ENCODE peak calls at places on chromosomes 5 and 9, in seven cellular contexts. One of them, this sample, is unnamed. For H3K4me1, the result is how much of the 10 kb centered on the place peaks cover.

GRCh38 chr5:128637031-128637430 is 99.0 kb upstream of the FBN2 start:
- DNase-seq in heart right ventricle: no peak
- DNase-seq in cardiac muscle cell: peak
- DNase-seq in HCT116: no peak
- DNase-seq in OCI-LY7: no peak
- DNase-seq in upper lobe of right lung: no peak
- DNase-seq in right lobe of liver: no peak
- DNase-seq in this sample: no peak

GRCh38 chr5:5826911-5827310 is 404.4 kb downstream of the ICE1 start:
- DNase-seq in cardiac muscle cell: no peak
- DNase-seq in HCT116: no peak
- DNase-seq in right lobe of liver: no peak
- DNase-seq in upper lobe of right lung: no peak
- DNase-seq in heart right ventricle: no peak
- DNase-seq in OCI-LY7: no peak
- DNase-seq in this sample: no peak

GRCh38 chr9:136089697-136090045 is 5.4 kb downstream of the NACC2 start:
- DNase-seq in heart right ventricle: no peak
- DNase-seq in OCI-LY7: peak
- DNase-seq in cardiac muscle cell: peak
- DNase-seq in HCT116: no peak
- DNase-seq in right lobe of liver: no peak
- DNase-seq in upper lobe of right lung: no peak
- DNase-seq in this sample: no peak

GRCh38 chr9:98409637-98410173 is 154.3 kb upstream of the TBC1D2 start:
- DNase-seq in upper lobe of right lung: peak
- DNase-seq in right lobe of liver: no peak
- DNase-seq in OCI-LY7: no peak
- DNase-seq in HCT116: no peak
- DNase-seq in cardiac muscle cell: peak
- DNase-seq in heart right ventricle: no peak
- DNase-seq in this sample: no peak

GRCh38 chr5:139659673-139660072 is 11.5 kb downstream of the CXXC5 start:
- DNase-seq in OCI-LY7: no peak
- DNase-seq in upper lobe of right lung: peak
- DNase-seq in heart right ventricle: no peak
- DNase-seq in right lobe of liver: no peak
- DNase-seq in cardiac muscle cell: no peak
- DNase-seq in HCT116: no peak
- DNase-seq in this sample: no peak

GRCh38 chr5:74318985-74319563 is 321.5 kb downstream of the ENC1 start:
- DNase-seq in cardiac muscle cell: no peak
- DNase-seq in heart right ventricle: no peak
- DNase-seq in OCI-LY7: no peak
- DNase-seq in upper lobe of right lung: no peak
- DNase-seq in right lobe of liver: no peak
- DNase-seq in HCT116: no peak
- DNase-seq in this sample: no peak

GRCh38 chr5:125551246-125551645 is 804.8 kb upstream of the ZNF608 start:
- DNase-seq in heart right ventricle: no peak
- DNase-seq in HCT116: no peak
- DNase-seq in cardiac muscle cell: no peak
- DNase-seq in upper lobe of right lung: no peak
- DNase-seq in right lobe of liver: no peak
- DNase-seq in OCI-LY7: no peak
- DNase-seq in this sample: no peak

GRCh38 chr9:108219664-108220063 is 636.1 kb downstream of the ACTL7B start:
- DNase-seq in heart right ventricle: no peak
- DNase-seq in right lobe of liver: no peak
- DNase-seq in cardiac muscle cell: no peak
- DNase-seq in upper lobe of right lung: no peak
- DNase-seq in HCT116: no peak
- DNase-seq in OCI-LY7: no peak
- DNase-seq in this sample: no peak

GRCh38 chr5:138467711-138468132 is 2.4 kb downstream of the EGR1 start:
- DNase-seq in HCT116: no peak
- DNase-seq in right lobe of liver: no peak
- DNase-seq in heart right ventricle: no peak
- DNase-seq in cardiac muscle cell: peak
- DNase-seq in upper lobe of right lung: no peak
- DNase-seq in OCI-LY7: no peak
- DNase-seq in this sample: peak

GRCh38 chr5:151670953-151671636 is 15.6 kb downstream of the SPARC start:
- DNase-seq in right lobe of liver: no peak
- DNase-seq in cardiac muscle cell: no peak
- DNase-seq in OCI-LY7: no peak
- DNase-seq in heart right ventricle: no peak
- DNase-seq in upper lobe of right lung: no peak
- DNase-seq in HCT116: no peak
- DNase-seq in this sample: no peak

GRCh38 chr9:113154936-113155335 is 4.1 kb downstream of the SLC31A2 start:
- DNase-seq in upper lobe of right lung: no peak
- DNase-seq in cardiac muscle cell: peak
- DNase-seq in HCT116: no peak
- DNase-seq in right lobe of liver: no peak
- DNase-seq in OCI-LY7: no peak
- DNase-seq in heart right ventricle: no peak
- DNase-seq in this sample: no peak

GRCh38 chr5:5335708-5336211 is 86.7 kb upstream of the ICE1 start:
- DNase-seq in cardiac muscle cell: peak
- DNase-seq in OCI-LY7: no peak
- DNase-seq in HCT116: peak
- DNase-seq in upper lobe of right lung: no peak
- DNase-seq in right lobe of liver: no peak
- DNase-seq in heart right ventricle: no peak
- DNase-seq in this sample: no peak

GRCh38 chr5:157971466-157972324 is 112.8 kb upstream of the CLINT1 start:
- DNase-seq in cardiac muscle cell: peak
- DNase-seq in upper lobe of right lung: no peak
- DNase-seq in right lobe of liver: no peak
- DNase-seq in OCI-LY7: no peak
- DNase-seq in HCT116: no peak
- DNase-seq in heart right ventricle: no peak
- DNase-seq in this sample: no peak

GRCh38 chr5:119031047-119031886 is 39.6 kb upstream of the DMXL1 start:
- DNase-seq in heart right ventricle: no peak
- DNase-seq in HCT116: no peak
- DNase-seq in OCI-LY7: peak
- DNase-seq in right lobe of liver: no peak
- DNase-seq in cardiac muscle cell: no peak
- DNase-seq in upper lobe of right lung: no peak
- DNase-seq in this sample: no peak

GRCh38 chr5:41736641-41737040 is 133.6 kb downstream of the OXCT1 start:
- DNase-seq in cardiac muscle cell: peak
- DNase-seq in OCI-LY7: no peak
- DNase-seq in right lobe of liver: no peak
- DNase-seq in heart right ventricle: no peak
- DNase-seq in upper lobe of right lung: no peak
- DNase-seq in HCT116: no peak
- DNase-seq in this sample: no peak

GRCh38 chr9:75088646-75089368 is 493 bp downstream of the OSTF1 start:
- DNase-seq in heart right ventricle: peak
- DNase-seq in cardiac muscle cell: peak
- DNase-seq in upper lobe of right lung: peak
- DNase-seq in OCI-LY7: peak
- DNase-seq in right lobe of liver: peak
- DNase-seq in HCT116: no peak
- DNase-seq in this sample: peak

GRCh38 chr9:127175319-127175715 is 52.9 kb upstream of the ANGPTL2 start:
- DNase-seq in upper lobe of right lung: no peak
- DNase-seq in cardiac muscle cell: no peak
- DNase-seq in heart right ventricle: no peak
- DNase-seq in HCT116: no peak
- DNase-seq in right lobe of liver: no peak
- DNase-seq in OCI-LY7: no peak
- DNase-seq in this sample: no peak

GRCh38 chr9:107631788-107632187 is 142.2 kb upstream of the KLF4 start:
- DNase-seq in heart right ventricle: no peak
- DNase-seq in HCT116: no peak
- DNase-seq in cardiac muscle cell: peak
- DNase-seq in OCI-LY7: no peak
- DNase-seq in upper lobe of right lung: no peak
- DNase-seq in right lobe of liver: no peak
- DNase-seq in this sample: no peak

GRCh38 chr9:38700695-38701094 is 19.2 kb downstream of the FAM240B start:
- DNase-seq in HCT116: no peak
- DNase-seq in right lobe of liver: no peak
- DNase-seq in heart right ventricle: no peak
- DNase-seq in upper lobe of right lung: no peak
- DNase-seq in cardiac muscle cell: peak
- DNase-seq in OCI-LY7: no peak
- DNase-seq in this sample: no peak

GRCh38 chr9:38694676-38695075 is 25.3 kb downstream of the FAM240B start:
- DNase-seq in OCI-LY7: no peak
- DNase-seq in upper lobe of right lung: no peak
- DNase-seq in heart right ventricle: no peak
- DNase-seq in cardiac muscle cell: no peak
- DNase-seq in HCT116: no peak
- DNase-seq in right lobe of liver: no peak
- DNase-seq in this sample: no peak

GRCh38 chr9:38692707-38693106 is 27.2 kb downstream of the FAM240B start:
- DNase-seq in cardiac muscle cell: no peak
- DNase-seq in upper lobe of right lung: no peak
- DNase-seq in HCT116: no peak
- DNase-seq in OCI-LY7: no peak
- DNase-seq in right lobe of liver: no peak
- DNase-seq in heart right ventricle: no peak
- DNase-seq in this sample: no peak

GRCh38 chr9:38699337-38699736 is 20.6 kb downstream of the FAM240B start:
- DNase-seq in HCT116: no peak
- DNase-seq in right lobe of liver: no peak
- DNase-seq in heart right ventricle: no peak
- DNase-seq in upper lobe of right lung: no peak
- DNase-seq in OCI-LY7: no peak
- DNase-seq in cardiac muscle cell: no peak
- DNase-seq in this sample: no peak

GRCh38 chr9:38697901-38698300 is 22.0 kb downstream of the FAM240B start:
- DNase-seq in cardiac muscle cell: no peak
- DNase-seq in heart right ventricle: no peak
- DNase-seq in OCI-LY7: no peak
- DNase-seq in HCT116: no peak
- DNase-seq in upper lobe of right lung: no peak
- DNase-seq in right lobe of liver: no peak
- DNase-seq in this sample: no peak
- H3K4me1 ChIP-seq in cardiac muscle cell: under half
- H3K4me1 ChIP-seq in heart right ventricle: under half
- H3K4me1 ChIP-seq in OCI-LY7: under half
- H3K4me1 ChIP-seq in HCT116: under half
- H3K4me1 ChIP-seq in upper lobe of right lung: under half
- H3K4me1 ChIP-seq in right lobe of liver: under half
- H3K4me1 ChIP-seq in this sample: under half

GRCh38 chr5:143141652-143142051 is 261.8 kb downstream of the NR3C1 start:
- DNase-seq in HCT116: no peak
- DNase-seq in upper lobe of right lung: no peak
- DNase-seq in right lobe of liver: no peak
- DNase-seq in heart right ventricle: no peak
- DNase-seq in OCI-LY7: no peak
- DNase-seq in cardiac muscle cell: no peak
- DNase-seq in this sample: no peak

GRCh38 chr5:143139585-143139984 is 263.9 kb downstream of the NR3C1 start:
- DNase-seq in heart right ventricle: no peak
- DNase-seq in right lobe of liver: no peak
- DNase-seq in upper lobe of right lung: no peak
- DNase-seq in HCT116: no peak
- DNase-seq in cardiac muscle cell: no peak
- DNase-seq in OCI-LY7: no peak
- DNase-seq in this sample: no peak

GRCh38 chr5:143140492-143141231 is 262.8 kb downstream of the NR3C1 start:
- DNase-seq in right lobe of liver: peak
- DNase-seq in cardiac muscle cell: no peak
- DNase-seq in OCI-LY7: no peak
- DNase-seq in upper lobe of right lung: no peak
- DNase-seq in heart right ventricle: no peak
- DNase-seq in HCT116: no peak
- DNase-seq in this sample: peak

GRCh38 chr5:143135832-143136551 is 267.5 kb downstream of the NR3C1 start:
- DNase-seq in heart right ventricle: no peak
- DNase-seq in HCT116: no peak
- DNase-seq in upper lobe of right lung: no peak
- DNase-seq in cardiac muscle cell: peak
- DNase-seq in right lobe of liver: no peak
- DNase-seq in OCI-LY7: no peak
- DNase-seq in this sample: no peak

GRCh38 chr5:143138839-143139238 is 264.6 kb downstream of the NR3C1 start:
- DNase-seq in right lobe of liver: no peak
- DNase-seq in OCI-LY7: no peak
- DNase-seq in cardiac muscle cell: no peak
- DNase-seq in heart right ventricle: no peak
- DNase-seq in upper lobe of right lung: no peak
- DNase-seq in HCT116: no peak
- DNase-seq in this sample: no peak
- TF ChIP-seq CTCF in right lobe of liver: no peak
- TF ChIP-seq CTCF in OCI-LY7: no peak
- TF ChIP-seq CTCF in cardiac muscle cell: no peak
- TF ChIP-seq CTCF in heart right ventricle: no peak
- TF ChIP-seq CTCF in upper lobe of right lung: no peak
- TF ChIP-seq CTCF in HCT116: no peak
- TF ChIP-seq CTCF in this sample: no peak

GRCh38 chr9:129457325-129457779 is 163.5 kb downstream of the C9orf50 start:
- DNase-seq in HCT116: no peak
- DNase-seq in cardiac muscle cell: no peak
- DNase-seq in OCI-LY7: no peak
- DNase-seq in upper lobe of right lung: no peak
- DNase-seq in right lobe of liver: no peak
- DNase-seq in heart right ventricle: no peak
- DNase-seq in this sample: no peak
- H3K4me1 ChIP-seq in HCT116: under half
- H3K4me1 ChIP-seq in cardiac muscle cell: under half
- H3K4me1 ChIP-seq in OCI-LY7: under half
- H3K4me1 ChIP-seq in upper lobe of right lung: under half
- H3K4me1 ChIP-seq in right lobe of liver: under half
- H3K4me1 ChIP-seq in heart right ventricle: under half
- H3K4me1 ChIP-seq in this sample: under half

GRCh38 chr9:35814106-35814840 is 569 bp downstream of the HINT2 start:
- DNase-seq in upper lobe of right lung: peak
- DNase-seq in HCT116: no peak
- DNase-seq in cardiac muscle cell: peak
- DNase-seq in OCI-LY7: peak
- DNase-seq in right lobe of liver: peak
- DNase-seq in heart right ventricle: peak
- DNase-seq in this sample: peak

GRCh38 chr9:35811364-35812024 is 568 bp downstream of the SPAG8 start:
- DNase-seq in cardiac muscle cell: peak
- DNase-seq in right lobe of liver: peak
- DNase-seq in upper lobe of right lung: no peak
- DNase-seq in HCT116: no peak
- DNase-seq in OCI-LY7: no peak
- DNase-seq in heart right ventricle: peak
- DNase-seq in this sample: no peak

GRCh38 chr9:35813434-35814105 is 1.3 kb downstream of the HINT2 start:
- DNase-seq in cardiac muscle cell: peak
- DNase-seq in upper lobe of right lung: no peak
- DNase-seq in OCI-LY7: peak
- DNase-seq in heart right ventricle: no peak
- DNase-seq in right lobe of liver: no peak
- DNase-seq in HCT116: peak
- DNase-seq in this sample: no peak

GRCh38 chr9:35814841-35815543 is at the start of gene HINT2:
- DNase-seq in upper lobe of right lung: peak
- DNase-seq in HCT116: peak
- DNase-seq in OCI-LY7: peak
- DNase-seq in cardiac muscle cell: peak
- DNase-seq in right lobe of liver: peak
- DNase-seq in heart right ventricle: peak
- DNase-seq in this sample: peak

GRCh38 chr9:35812025-35812602 is at the start of gene SPAG8:
- DNase-seq in upper lobe of right lung: peak
- DNase-seq in heart right ventricle: peak
- DNase-seq in right lobe of liver: peak
- DNase-seq in HCT116: peak
- DNase-seq in OCI-LY7: peak
- DNase-seq in cardiac muscle cell: peak
- DNase-seq in this sample: peak
- TF ChIP-seq CTCF in upper lobe of right lung: no peak
- TF ChIP-seq CTCF in heart right ventricle: no peak
- TF ChIP-seq CTCF in right lobe of liver: no peak
- TF ChIP-seq CTCF in HCT116: no peak
- TF ChIP-seq CTCF in OCI-LY7: no peak
- TF ChIP-seq CTCF in cardiac muscle cell: no peak
- TF ChIP-seq CTCF in this sample: no peak